ENCODE peak calls at places on chromosomes 1 and 21, in eight cellular contexts. F, H, Q, C, R, Z, D and L are unnamed samples.

GRCh38 chr1:22224631-22225030 is 81.7 kb upstream of the WNT4 start:
- DNase-seq in F (no peak), H (no peak), Q (no peak), C (no peak), R (no peak), Z (no peak), D (no peak), L (no peak)

GRCh38 chr1:54463259-54464030 is 57.3 kb upstream of the SSBP3 start:
- DNase-seq in F (no peak), H (no peak), Q (no peak), C (no peak), R (no peak), Z (no peak), D (no peak), L (no peak)

GRCh38 chr1:207908112-207908734 is 2.7 kb downstream of the CD34 start:
- DNase-seq in F (no peak), H (peak), Q (no peak), C (no peak), R (no peak), Z (no peak), D (peak), L (no peak)

GRCh38 chr1:35449334-35450008 is 107.7 kb downstream of the KIAA0319L start:
- DNase-seq in F (peak), H (peak), Q (no peak), C (no peak), R (no peak), Z (no peak), D (no peak), L (no peak)

GRCh38 chr21:34881894-34882371 is 167.2 kb downstream of the RUNX1 start:
- DNase-seq in F (peak), H (peak), Q (no peak), C (no peak), R (no peak), Z (no peak), D (no peak), L (no peak)

GRCh38 chr1:203216274-203217138 is 13.0 kb downstream of the CHIT1 start:
- DNase-seq in F (peak), H (peak), Q (no peak), C (peak), R (peak), Z (peak), D (peak), L (no peak)

GRCh38 chr1:200751717-200752116 is 13.0 kb downstream of the CAMSAP2 start:
- DNase-seq in F (peak), H (no peak), Q (no peak), C (no peak), R (no peak), Z (no peak), D (no peak), L (no peak)

GRCh38 chr1:79790950-79791349 is 784.4 kb upstream of the ADGRL4 start:
- DNase-seq in F (peak), H (peak), Q (no peak), C (no peak), R (no peak), Z (no peak), D (no peak), L (no peak)

GRCh38 chr1:43584203-43584602 is 53.5 kb downstream of the PTPRF start:
- DNase-seq in F (no peak), H (no peak), Q (no peak), C (no peak), R (no peak), Z (no peak), D (no peak), L (no peak)

GRCh38 chr1:37098196-37098595 is 63.9 kb upstream of the GRIK3 start:
- DNase-seq in F (no peak), H (no peak), Q (no peak), C (no peak), R (no peak), Z (no peak), D (no peak), L (no peak)

GRCh38 chr1:44970317-44970716 is 16.1 kb downstream of the EIF2B3 start:
- DNase-seq in F (peak), H (peak), Q (no peak), C (no peak), R (no peak), Z (no peak), D (no peak), L (no peak)

GRCh38 chr1:8407652-8408051 is 89.7 kb downstream of the SLC45A1 start:
- DNase-seq in F (no peak), H (no peak), Q (no peak), C (no peak), R (no peak), Z (no peak), D (no peak), L (no peak)
- H3K4me3 ChIP-seq in F (no peak), H (no peak), Q (no peak), C (no peak), R (no peak), Z (peak), D (no peak), L (no peak)

DNA sequence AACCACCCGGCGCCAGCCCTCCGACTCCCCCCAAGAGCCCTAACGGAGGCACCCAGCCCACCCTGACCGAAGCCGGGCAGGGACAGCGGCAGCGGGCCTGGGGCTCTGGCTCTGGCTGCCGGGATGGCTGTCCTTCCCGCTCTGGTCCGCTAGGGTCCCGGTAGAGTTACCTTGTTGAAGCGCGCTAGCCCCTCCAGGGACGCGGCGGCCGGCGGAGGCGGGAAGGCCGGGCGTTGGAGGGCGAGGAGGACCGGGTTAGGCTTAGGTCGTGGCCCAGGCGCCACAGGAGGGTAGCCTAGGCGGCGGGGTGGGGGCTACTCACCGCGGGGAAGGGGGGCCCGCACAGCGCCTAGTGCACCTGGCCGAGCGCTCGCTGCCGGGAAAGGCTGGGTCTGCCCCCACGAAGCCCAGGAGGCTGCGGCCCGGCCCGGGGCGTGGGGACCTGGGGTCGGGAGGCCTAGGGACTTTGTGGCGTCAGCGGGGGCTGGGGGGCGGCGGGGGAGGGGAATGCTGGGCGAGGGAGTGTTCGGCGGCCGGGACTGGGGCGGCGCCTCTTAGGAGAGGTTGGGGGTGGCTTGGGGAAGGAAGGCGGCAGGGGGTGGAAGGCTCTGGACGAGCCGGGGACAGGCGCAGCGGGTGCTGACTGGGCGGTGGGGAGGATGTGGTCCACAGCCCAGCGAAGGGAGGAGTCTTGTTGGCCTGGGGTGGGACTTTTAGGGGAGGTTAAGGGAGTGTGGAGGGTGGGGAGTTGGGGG is at the start of gene TRIM17:
- DNase-seq in F (no peak), H (peak), Q (no peak), C (no peak), R (peak), Z (peak), D (no peak), L (no peak)
- H3K4me3 ChIP-seq in F (peak), H (peak), Q (peak), C (no peak), R (peak), Z (peak), D (peak), L (no peak)

DNA sequence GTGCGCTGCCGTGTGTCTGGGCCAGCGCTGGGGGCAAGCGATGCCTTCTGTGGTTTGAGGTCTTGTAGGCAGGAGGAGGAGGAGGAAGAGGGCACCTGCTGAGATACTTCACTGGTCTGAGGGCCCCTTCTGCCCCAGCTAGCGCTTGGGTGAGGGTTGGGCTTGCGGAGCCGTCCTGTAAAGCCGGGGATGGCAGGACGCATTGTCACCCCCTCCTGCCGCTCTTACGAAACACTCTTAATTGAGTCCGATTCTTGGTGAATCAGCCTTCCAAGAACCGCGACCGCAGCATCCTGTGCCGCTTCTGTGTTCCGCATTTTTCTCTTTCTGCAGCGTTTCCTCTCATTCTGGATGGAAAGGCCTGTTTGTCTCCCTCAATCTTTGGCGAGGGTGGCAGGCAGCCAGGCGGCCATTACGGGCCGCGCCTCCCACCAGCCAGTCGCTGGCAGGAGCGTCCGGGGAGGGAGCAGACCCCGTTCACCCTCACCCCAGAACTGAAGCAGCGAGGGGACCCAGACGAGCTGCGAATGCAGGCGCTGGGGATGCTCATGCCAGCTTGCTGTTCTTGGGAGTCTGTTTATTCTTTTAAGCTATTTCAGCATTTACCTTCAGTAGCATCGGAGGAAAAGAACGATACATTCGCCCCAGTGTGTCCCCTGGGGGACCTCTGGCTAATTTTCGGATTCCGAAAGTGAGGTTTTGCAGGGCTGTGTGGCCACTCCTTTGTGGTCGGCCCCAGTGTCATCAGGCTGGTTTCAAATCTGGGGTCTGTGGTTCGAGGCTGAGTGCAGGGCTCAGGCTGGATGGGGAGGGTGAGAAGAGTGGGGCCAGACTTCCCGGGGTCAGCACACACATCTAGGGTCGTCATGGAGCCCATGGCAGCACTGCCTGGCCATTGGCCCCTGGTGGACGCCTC is 62.7 kb downstream of the SKI start:
- DNase-seq in F (peak), H (peak), Q (no peak), C (no peak), R (peak), Z (no peak), D (peak), L (peak)
- H3K4me3 ChIP-seq in F (peak), H (peak), Q (peak), C (no peak), R (peak), Z (no peak), D (peak), L (no peak)

GRCh38 chr1:221739677-221740025 is 2.2 kb downstream of the DUSP10 start:
- DNase-seq in F (no peak), H (no peak), Q (no peak), C (no peak), R (no peak), Z (no peak), D (no peak), L (no peak)
- H3K4me3 ChIP-seq in F (peak), H (no peak), Q (peak), C (no peak), R (no peak), Z (no peak), D (no peak), L (no peak)

GRCh38 chr1:16211824-16212223 is 628 bp downstream of the ARHGEF19 start:
- DNase-seq in F (no peak), H (no peak), Q (no peak), C (no peak), R (no peak), Z (no peak), D (no peak), L (no peak)
- H3K4me3 ChIP-seq in F (no peak), H (no peak), Q (peak), C (peak), R (no peak), Z (peak), D (no peak), L (no peak)

GRCh38 chr1:87392241-87393192 is 63.8 kb downstream of the LMO4 start:
- DNase-seq in F (peak), H (peak), Q (no peak), C (no peak), R (no peak), Z (no peak), D (no peak), L (peak)
- H3K4me3 ChIP-seq in F (no peak), H (no peak), Q (no peak), C (no peak), R (no peak), Z (no peak), D (no peak), L (no peak)

DNA sequence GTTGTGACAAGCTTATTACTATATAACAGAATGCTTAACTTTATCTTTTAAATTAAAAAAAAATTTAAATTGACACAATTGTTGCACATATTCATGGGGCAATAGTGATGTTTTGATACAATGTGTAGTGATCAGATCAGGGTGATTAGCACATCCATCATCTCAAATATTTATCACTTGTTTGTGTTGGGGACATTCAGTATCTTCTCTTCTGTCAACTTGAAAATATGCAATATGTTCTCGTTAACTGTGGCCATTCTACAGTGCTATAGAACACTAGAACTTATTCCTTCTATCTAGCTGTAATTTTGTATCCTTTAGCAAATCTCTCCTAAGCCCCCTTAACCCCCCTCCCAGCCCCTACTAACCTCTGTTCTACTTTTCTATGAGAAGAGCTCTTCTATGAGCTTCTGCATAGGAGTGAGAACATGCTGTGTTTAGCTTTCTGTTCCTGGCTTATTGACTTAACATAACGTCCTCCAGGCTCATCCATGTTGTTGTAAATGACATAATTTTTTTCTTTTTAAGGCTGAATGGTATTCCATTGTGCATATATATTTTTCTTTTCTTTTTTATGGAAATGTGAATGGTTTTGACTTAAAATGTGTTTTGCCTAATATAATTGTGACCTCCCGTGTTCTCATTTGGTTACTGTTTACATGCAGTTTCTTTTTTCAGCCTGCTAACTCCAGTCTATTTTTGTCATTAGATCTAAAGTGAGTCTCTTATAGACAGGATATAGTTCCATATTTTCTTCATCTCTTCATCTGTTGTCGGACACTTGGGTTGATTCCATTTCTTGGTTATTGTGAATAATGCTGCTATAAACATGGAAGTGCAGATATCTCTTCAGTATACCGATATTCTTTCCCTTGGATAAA is 23.8 kb downstream of the CEP350 start:
- DNase-seq in F (no peak), H (no peak), Q (no peak), C (no peak), R (no peak), Z (no peak), D (no peak), L (no peak)
- H3K4me3 ChIP-seq in F (no peak), H (no peak), Q (no peak), C (no peak), R (no peak), Z (no peak), D (no peak), L (no peak)

GRCh38 chr1:110620686-110621085 is 14.5 kb upstream of the KCNA2 start:
- DNase-seq in F (no peak), H (no peak), Q (no peak), C (no peak), R (no peak), Z (no peak), D (no peak), L (no peak)

GRCh38 chr1:110618668-110619067 is 12.5 kb upstream of the KCNA2 start:
- DNase-seq in F (no peak), H (no peak), Q (no peak), C (no peak), R (no peak), Z (no peak), D (no peak), L (no peak)

GRCh38 chr1:110617589-110617988 is 11.4 kb upstream of the KCNA2 start:
- DNase-seq in F (no peak), H (no peak), Q (no peak), C (no peak), R (no peak), Z (no peak), D (no peak), L (no peak)

GRCh38 chr1:110620250-110620615 is 14.1 kb upstream of the KCNA2 start:
- DNase-seq in F (no peak), H (no peak), Q (no peak), C (no peak), R (no peak), Z (no peak), D (no peak), L (no peak)

DNA sequence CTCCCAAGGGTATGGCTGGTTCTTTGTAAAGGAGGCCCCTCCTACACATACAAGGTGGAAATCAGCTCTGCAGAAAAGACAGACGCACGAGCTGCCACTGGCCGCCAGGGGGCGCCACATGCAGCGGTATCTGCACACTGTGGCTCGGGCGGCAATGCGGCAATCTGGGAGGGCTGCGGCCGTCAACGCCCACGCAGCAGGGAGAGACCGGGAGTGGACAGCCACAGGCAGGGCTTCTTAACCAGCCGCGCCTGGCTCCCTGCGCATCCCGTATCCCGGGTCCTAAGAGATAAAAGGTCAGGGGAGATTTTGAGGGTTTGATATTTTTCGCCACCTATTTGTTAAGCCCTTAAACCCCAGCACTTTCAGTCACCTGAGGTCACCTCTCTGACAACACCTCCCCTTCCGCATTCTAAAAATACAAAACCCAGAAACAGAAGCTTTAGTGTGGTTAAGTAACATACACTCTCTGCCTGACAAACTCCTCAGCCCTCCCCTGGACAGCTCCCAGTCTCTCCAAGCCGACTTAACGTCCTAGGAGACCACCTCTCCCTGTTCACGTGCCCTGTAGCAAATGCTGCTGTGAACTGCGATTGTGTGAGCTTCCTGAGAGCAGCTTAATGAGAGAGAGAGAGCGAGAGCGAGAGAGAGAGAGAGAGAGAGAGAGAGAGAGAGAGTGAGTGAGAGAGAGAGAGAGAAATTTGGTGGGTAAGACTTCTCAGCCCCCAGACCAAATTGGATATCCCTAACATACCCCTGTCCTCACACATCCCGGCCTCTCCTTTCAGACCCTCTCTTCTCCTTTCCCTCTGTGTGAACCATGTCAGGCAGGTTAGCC is 13.5 kb upstream of the KCNA2 start:
- DNase-seq in F (peak), H (peak), Q (peak), C (peak), R (peak), Z (peak), D (peak), L (peak)
- H3K4me3 ChIP-seq in F (no peak), H (no peak), Q (peak), C (no peak), R (peak), Z (peak), D (no peak), L (no peak)

GRCh38 chr1:171248309-171248708 is at the start of gene FMO1:
- DNase-seq in F (no peak), H (no peak), Q (no peak), C (no peak), R (no peak), Z (no peak), D (no peak), L (no peak)

GRCh38 chr1:171252482-171252881 is 4.2 kb downstream of the FMO1 start:
- DNase-seq in F (no peak), H (no peak), Q (no peak), C (no peak), R (no peak), Z (peak), D (no peak), L (peak)

GRCh38 chr1:171251741-171252300 is 3.5 kb downstream of the FMO1 start:
- DNase-seq in F (peak), H (peak), Q (no peak), C (no peak), R (no peak), Z (peak), D (peak), L (peak)

GRCh38 chr1:171250263-171250662 is 2.0 kb downstream of the FMO1 start:
- DNase-seq in F (no peak), H (no peak), Q (no peak), C (no peak), R (no peak), Z (no peak), D (no peak), L (no peak)

DNA sequence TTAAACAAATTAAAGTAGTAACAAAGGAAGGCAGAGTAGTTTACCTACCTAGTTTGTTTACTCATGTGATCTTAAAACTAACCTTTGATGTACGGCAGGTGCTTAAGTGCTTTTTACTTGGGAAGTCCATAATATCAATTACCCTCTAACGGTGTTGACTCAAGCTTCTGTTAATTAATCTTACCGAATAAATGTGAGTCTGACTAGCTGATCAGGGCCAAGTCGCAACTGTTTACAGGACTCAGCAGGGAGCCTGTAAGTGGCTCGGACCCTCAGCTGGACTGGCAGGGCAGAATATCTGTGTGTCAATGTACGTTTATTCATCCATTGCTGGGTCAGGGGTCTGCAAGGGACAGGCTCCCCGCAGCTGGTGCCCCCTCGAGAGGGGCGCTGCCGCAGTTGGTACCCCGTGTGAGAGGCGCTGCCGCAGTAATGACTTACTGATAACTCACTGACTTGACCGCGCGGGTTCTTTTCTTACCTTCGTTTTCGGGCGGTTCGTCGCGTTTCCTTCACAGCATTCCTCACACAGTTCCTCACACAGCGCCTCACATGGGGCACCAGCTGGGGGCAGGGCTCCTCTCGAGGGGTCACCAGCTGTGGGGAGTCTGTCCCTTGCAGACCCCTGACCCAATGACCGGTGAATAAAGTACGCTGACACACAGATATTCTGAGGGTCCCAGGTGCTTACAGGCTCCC is 2.9 kb downstream of the FMO1 start:
- DNase-seq in F (peak), H (no peak), Q (no peak), C (peak), R (no peak), Z (peak), D (no peak), L (peak)
- H3K4me3 ChIP-seq in F (peak), H (peak), Q (peak), C (peak), R (peak), Z (peak), D (peak), L (no peak)